ENCODE peak calls at places on chromosomes 13 and 19, in nine cellular contexts. E, C, I, L, Z, D, R, B and T are unnamed samples.
A peak's percentile ranks its signal among the peaks of the same experiment; 100 is the strongest.

GRCh38 chr19:51439021-51439465 is 19.2 kb downstream of the SIGLEC8 start:
- DNase-seq in C (no peak), E (peak; percentile 2), L (no peak), Z (peak; percentile 54), R (peak; percentile 59), I (no peak), D (no peak), B (peak; percentile 47), T (no peak)

GRCh38 chr19:52599241-52599640 is 29.2 kb downstream of the ZNF701 start:
- DNase-seq in R (no peak), Z (no peak), B (no peak), E (no peak), C (no peak), D (no peak), I (no peak), L (no peak), T (no peak)

GRCh38 chr13:43776680-43777079 is 10.1 kb downstream of the ENOX1 start:
- DNase-seq in D (no peak), I (no peak), E (no peak), R (no peak), Z (no peak), L (no peak), C (no peak), B (no peak), T (no peak)

GRCh38 chr19:33063356-33064116 is 1.2 kb downstream of the RHPN2 start:
- DNase-seq in L (no peak), D (no peak), C (no peak), Z (peak; percentile 71), I (no peak), R (no peak), E (peak; percentile 43), B (peak; percentile 4), T (no peak)

GRCh38 chr19:45667620-45668341 is at the start of gene GIPR:
- DNase-seq in E (no peak), R (peak; percentile 82), B (peak; percentile 81), Z (peak; percentile 94), D (no peak), L (peak; percentile 36), I (peak; percentile 71), C (peak; percentile 59), T (no peak)

GRCh38 chr13:45989607-45990006 is 62.9 kb downstream of the ZC3H13 start:
- DNase-seq in E (peak; percentile 74), B (no peak), D (peak; percentile 41), Z (no peak), R (no peak), C (no peak), I (no peak), L (no peak), T (no peak)

GRCh38 chr19:35715355-35715809 is 2.4 kb upstream of the KMT2B start:
- DNase-seq in B (no peak), D (no peak), E (no peak), C (no peak), Z (no peak), I (no peak), L (no peak), R (no peak), T (no peak)

GRCh38 chr19:51887522-51888498 is at the start of gene ZNF577:
- DNase-seq in C (no peak), Z (peak; percentile 92), I (peak; percentile 91), B (peak; percentile 85), R (peak; percentile 57), L (peak; percentile 42), E (peak; percentile 95), D (peak; percentile 84), T (no peak)

GRCh38 chr13:25447396-25447795 is 75.6 kb downstream of the ATP8A2 start:
- DNase-seq in Z (no peak), C (no peak), L (no peak), D (no peak), R (no peak), I (no peak), E (no peak), B (no peak), T (no peak)

GRCh38 chr19:14615628-14616027 is 32.7 kb downstream of the CLEC17A start:
- DNase-seq in B (no peak), E (no peak), L (no peak), D (no peak), R (no peak), C (no peak), Z (no peak), I (no peak), T (no peak)

GRCh38 chr13:75418997-75419396 is 63.0 kb downstream of the TBC1D4 start:
- DNase-seq in E (peak; percentile 64), B (no peak), D (no peak), L (no peak), R (no peak), Z (no peak), C (no peak), I (no peak), T (no peak)

GRCh38 chr13:30061217-30061616 is 210.8 kb upstream of the UBL3 start:
- DNase-seq in I (no peak), C (no peak), L (no peak), Z (no peak), E (no peak), R (no peak), B (no peak), D (no peak), T (no peak)

GRCh38 chr19:15200575-15201364 is at the start of gene NOTCH3:
- DNase-seq in I (peak; percentile 47), L (no peak), B (no peak), E (no peak), R (no peak), C (peak; percentile 33), Z (peak; percentile 82), D (no peak), T (no peak)

GRCh38 chr13:25401958-25402357 is 30.2 kb downstream of the ATP8A2 start:
- DNase-seq in I (no peak), E (no peak), B (no peak), D (no peak), R (no peak), C (no peak), L (no peak), Z (no peak), T (no peak)

GRCh38 chr13:48253849-48254248 is 20.8 kb downstream of the ITM2B start:
- DNase-seq in D (no peak), I (no peak), R (no peak), C (no peak), Z (no peak), L (no peak), E (no peak), B (no peak), T (no peak)

GRCh38 chr19:12956446-12957388 is at the start of gene GADD45GIP1:
- DNase-seq in I (peak; percentile 84), C (peak; percentile 81), L (peak; percentile 61), Z (peak; percentile 91), D (no peak), R (peak; percentile 91), B (peak; percentile 90), E (peak; percentile 80), T (peak; percentile 39)

GRCh38 chr19:33143897-33144405 is 12.0 kb downstream of the WDR88 start:
- DNase-seq in D (peak; percentile 23), L (peak; percentile 40), Z (peak; percentile 86), C (peak; percentile 48), R (peak; percentile 80), I (peak; percentile 53), E (peak; percentile 56), B (peak; percentile 61), T (peak; percentile 5)

GRCh38 chr13:89852570-89852969 is 1494.9 kb upstream of the MIR17HG start:
- DNase-seq in R (no peak), D (no peak), I (no peak), C (no peak), E (no peak), L (no peak), B (no peak), Z (no peak), T (no peak)

GRCh38 chr13:98416408-98416807 is 160.5 kb downstream of the STK24 start:
- DNase-seq in L (no peak), C (peak; percentile 68), B (no peak), I (no peak), R (no peak), D (no peak), Z (no peak), E (no peak), T (peak; percentile 97)

GRCh38 chr13:95477187-95477586 is 75.3 kb upstream of the CLDN10 start:
- DNase-seq in R (no peak), C (no peak), L (no peak), E (no peak), Z (no peak), I (no peak), D (no peak), B (no peak), T (no peak)

GRCh38 chr13:25037057-25037813 is 58.7 kb upstream of the PABPC3 start:
- DNase-seq in D (peak; percentile 25), E (peak; percentile 78), I (no peak), R (peak; percentile 63), L (peak; percentile 19), Z (peak; percentile 79), C (peak; percentile 11), B (peak; percentile 41), T (peak; percentile 30)

GRCh38 chr19:40229926-40230417 is 3.5 kb upstream of the CCNP start:
- DNase-seq in R (no peak), B (no peak), L (no peak), Z (no peak), I (no peak), C (no peak), D (no peak), E (no peak), T (no peak)

GRCh38 chr13:63446329-63446728 is 2030.7 kb upstream of the PCDH20 start:
- DNase-seq in L (no peak), R (no peak), C (no peak), D (no peak), Z (no peak), B (no peak), I (no peak), E (no peak), T (no peak)

GRCh38 chr13:46317120-46317519 is 69.9 kb downstream of the RUBCNL start:
- DNase-seq in I (no peak), D (no peak), Z (no peak), R (no peak), B (no peak), E (peak; percentile 50), C (no peak), L (no peak), T (no peak)

GRCh38 chr19:38657633-38658222 is 10.3 kb downstream of the ACTN4 start:
- DNase-seq in L (no peak), D (peak; percentile 71), B (peak; percentile 48), I (no peak), C (peak; percentile 89), Z (no peak), R (peak; percentile 65), E (peak; percentile 68), T (no peak)

GRCh38 chr13:108700421-108701170 is 71.2 kb downstream of the MYO16 start:
- DNase-seq in B (no peak), E (no peak), Z (no peak), D (peak; percentile 10), C (no peak), R (no peak), I (no peak), L (no peak), T (no peak)

GRCh38 chr19:41175825-41176734 is 16.9 kb upstream of the CYP2S1 start:
- DNase-seq in L (no peak), C (peak; percentile 90), I (no peak), R (no peak), B (peak; percentile 51), Z (peak; percentile 97), D (peak; percentile 23), E (peak; percentile 68), T (no peak)

GRCh38 chr13:27621116-27621365 is 651 bp upstream of the POLR1D start:
- DNase-seq in B (no peak), D (no peak), L (no peak), R (no peak), Z (no peak), I (no peak), C (no peak), E (no peak), T (peak; percentile 69)

GRCh38 chr13:20993661-20994440 is 67.5 kb downstream of the LATS2 start:
- DNase-seq in E (peak; percentile 64), L (no peak), Z (no peak), D (peak; percentile 71), R (no peak), B (no peak), I (no peak), C (no peak), T (no peak)

GRCh38 chr19:1270854-1271527 is 1.9 kb downstream of the CIRBP start:
- DNase-seq in L (no peak), Z (no peak), D (no peak), B (no peak), I (no peak), E (no peak), C (no peak), R (no peak), T (no peak)

GRCh38 chr19:35031072-35031881 is 1.0 kb downstream of the SCN1B start:
- DNase-seq in E (peak; percentile 30), I (peak; percentile 55), Z (peak; percentile 81), D (no peak), B (no peak), R (no peak), C (peak; percentile 35), L (no peak), T (no peak)